ENCODE peak calls at places on chromosomes 16 and 17, in four cellular contexts. H is gastrocnemius medialis, Q is stomach, G is lower lobe of right lung. L is an unnamed sample.

GRCh38 chr16:21116148-21116693 is 34.4 kb downstream of the DNAH3 start:
- DNase-seq in H (no peak), Q (no peak), G (no peak), L (no peak)

GRCh38 chr16:48409839-48410610 is 24.8 kb upstream of the SIAH1 start:
- DNase-seq in H (no peak), Q (peak; percentile 53), G (peak; percentile 49), L (no peak)

GRCh38 chr16:85561248-85562101 is 51.6 kb upstream of the GSE1 start:
- DNase-seq in H (no peak), Q (no peak), G (no peak), L (no peak)

GRCh38 chr17:43784628-43785101 is 4.4 kb downstream of the CFAP97D1 start:
- DNase-seq in H (no peak), Q (no peak), G (no peak), L (no peak)

GRCh38 chr17:55710410-55710809 is 12.3 kb downstream of the TMEM100 start:
- DNase-seq in H (peak; percentile 60), Q (no peak), G (no peak), L (no peak)

GRCh38 chr16:4064950-4065352 is 51.3 kb downstream of the ADCY9 start:
- DNase-seq in H (no peak), Q (no peak), G (no peak), L (peak; percentile 9)

GRCh38 chr16:48561960-48562393 is 48.0 kb downstream of the N4BP1 start:
- DNase-seq in H (no peak), Q (no peak), G (no peak), L (no peak)

GRCh38 chr17:46141645-46142044 is 51.6 kb downstream of the KANSL1 start:
- DNase-seq in H (no peak), Q (no peak), G (no peak), L (no peak)

GRCh38 chr17:19996502-19996901 is 12.7 kb upstream of the SPECC1 start:
- DNase-seq in H (no peak), Q (no peak), G (no peak), L (no peak)

DNA sequence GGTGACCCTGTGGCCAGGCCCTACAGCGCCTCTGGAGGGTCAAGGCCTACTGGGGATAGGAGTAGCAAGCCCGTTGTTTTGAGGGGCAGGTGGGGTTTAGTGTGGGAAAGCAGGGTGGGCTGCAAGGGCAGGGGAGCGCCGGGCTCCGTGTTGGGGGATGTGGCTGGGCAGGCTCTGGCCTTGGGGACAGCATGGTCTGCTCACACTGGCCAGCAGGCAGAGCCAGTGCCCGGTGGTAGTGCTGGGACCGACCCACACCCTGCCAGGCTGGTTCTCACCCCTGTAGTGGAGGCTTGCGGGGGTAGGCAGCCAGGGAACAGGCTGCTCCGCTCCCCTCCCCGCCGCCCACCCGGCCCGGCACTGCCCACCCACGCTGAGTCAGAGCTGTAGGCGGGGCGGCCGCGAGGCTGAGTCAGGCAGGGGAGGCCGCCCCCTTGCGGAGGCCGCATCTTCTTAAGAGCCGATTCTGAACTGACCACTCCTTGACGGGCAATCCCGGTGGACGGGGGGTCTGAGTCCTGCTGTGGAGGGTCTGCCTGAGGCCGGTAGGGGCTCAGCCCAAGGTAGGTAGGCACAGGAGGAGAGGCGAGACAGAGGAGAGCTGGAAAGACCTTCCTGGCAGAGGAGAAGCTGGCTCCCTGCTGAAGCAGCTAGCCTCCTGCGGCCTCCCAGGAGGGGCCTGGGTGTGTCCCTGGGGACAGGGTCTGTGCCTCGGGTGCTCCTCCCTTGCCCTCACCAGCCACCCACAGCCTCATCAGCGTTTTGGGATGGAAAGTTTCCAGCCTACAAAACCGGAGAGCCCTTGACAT is 62.4 kb downstream of the BAIAP2 start:
- DNase-seq in H (peak; percentile 24), Q (peak; percentile 74), G (peak; percentile 86), L (peak; percentile 60)
- H3K27ac ChIP-seq in H (no peak overlapping the region), Q (peak overlapping the region; percentile 40), G (peak overlapping the region; percentile 65), L (no peak overlapping the region)

DNA sequence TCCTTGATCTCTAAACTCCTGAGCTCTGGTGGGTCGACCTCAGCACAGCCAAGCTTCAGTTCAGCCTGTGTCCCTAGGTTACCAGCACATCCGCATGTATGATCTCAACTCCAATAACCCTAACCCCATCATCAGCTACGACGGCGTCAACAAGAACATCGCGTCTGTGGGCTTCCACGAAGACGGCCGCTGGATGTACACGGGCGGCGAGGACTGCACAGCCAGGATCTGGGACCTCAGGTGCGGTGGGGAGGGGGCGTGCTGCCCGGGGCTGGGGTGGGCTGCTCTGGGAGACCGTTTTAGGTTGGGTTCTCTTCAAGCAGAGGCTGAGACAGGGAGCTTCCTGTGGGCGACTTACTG is 1.1 kb downstream of the MLST8 start:
- DNase-seq in H (no peak), Q (no peak), G (peak; percentile 41), L (no peak)
- H3K4me3 ChIP-seq in H (peak overlapping the region; percentile 82), Q (peak overlapping the region; percentile 65), G (peak overlapping the region; percentile 86), L (peak overlapping the region; percentile 94)

GRCh38 chr17:54426287-54426886 is 474.3 kb upstream of the TOM1L1 start:
- DNase-seq in H (no peak), Q (no peak), G (no peak), L (no peak)
- TF ChIP-seq CTCF in H (no peak), Q (no peak), G (peak; percentile 28), L (no peak)

GRCh38 chr16:66988197-66988788 is at the start of gene CES4A:
- DNase-seq in H (peak; percentile 74), Q (no peak), G (no peak), L (no peak)
- H3K27ac ChIP-seq in H (peak within 1 kb of the TSS; percentile 61), Q (no peak within 1 kb of the TSS), G (no peak within 1 kb of the TSS), L (no peak within 1 kb of the TSS)

DNA sequence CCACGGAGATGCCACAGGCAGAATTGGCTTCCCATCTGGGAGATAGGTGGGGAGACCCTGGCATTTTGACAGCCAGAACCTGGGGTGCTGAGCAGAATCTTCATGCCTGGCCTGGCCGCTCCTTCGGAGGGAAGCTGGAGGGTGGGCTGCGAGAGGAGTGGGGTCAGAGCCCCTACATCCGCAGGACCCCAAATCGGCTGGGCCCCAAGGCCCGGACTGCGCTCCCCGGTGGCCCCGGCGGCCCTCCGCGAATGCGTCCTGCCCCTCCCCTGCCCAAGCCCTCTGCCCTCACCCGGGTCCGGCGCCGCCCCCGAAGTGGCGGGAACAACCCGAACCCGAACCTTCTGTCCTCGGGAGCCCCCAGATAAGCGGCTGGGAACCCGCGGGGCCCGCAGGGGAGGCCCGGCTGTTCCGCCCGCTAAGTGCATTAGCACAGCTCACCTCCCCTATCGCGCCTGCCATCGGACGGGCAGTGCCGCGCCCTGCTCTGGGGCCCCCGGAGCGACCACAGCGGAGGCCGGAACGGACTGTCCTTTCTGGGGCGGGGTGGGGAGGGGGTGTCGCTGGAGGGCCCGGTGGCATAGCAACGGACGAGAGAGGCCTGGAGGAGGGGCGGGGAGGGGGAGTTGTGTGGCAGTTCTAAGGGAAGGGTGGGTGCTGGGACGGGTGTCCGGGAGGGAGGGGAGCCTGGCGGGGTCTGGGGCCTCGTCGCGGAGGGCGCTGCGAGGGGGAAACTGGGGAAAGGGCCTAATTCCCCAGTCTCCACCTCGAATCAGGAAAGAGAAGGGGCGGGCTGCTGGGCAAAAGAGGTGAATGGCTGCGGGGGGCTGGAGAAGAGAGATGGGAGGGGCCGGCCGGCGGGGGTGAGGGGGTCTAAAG is 752 bp upstream of the PNMT start:
- DNase-seq in H (no peak), Q (peak; percentile 57), G (no peak), L (no peak)
- H3K4me3 ChIP-seq in H (peak overlapping the region; percentile 62), Q (peak overlapping the region; percentile 55), G (peak overlapping the region; percentile 54), L (peak overlapping the region; percentile 50)

GRCh38 chr17:80270836-80271235 is 10.2 kb downstream of the RNF213 start:
- DNase-seq in H (no peak), Q (no peak), G (no peak), L (no peak)

GRCh38 chr17:80274871-80275449 is 14.3 kb downstream of the RNF213 start:
- DNase-seq in H (no peak), Q (no peak), G (no peak), L (no peak)

GRCh38 chr17:80274317-80274716 is 13.7 kb downstream of the RNF213 start:
- DNase-seq in H (no peak), Q (no peak), G (no peak), L (no peak)

GRCh38 chr17:80270104-80270503 is 9.5 kb downstream of the RNF213 start:
- DNase-seq in H (no peak), Q (no peak), G (no peak), L (no peak)

DNA sequence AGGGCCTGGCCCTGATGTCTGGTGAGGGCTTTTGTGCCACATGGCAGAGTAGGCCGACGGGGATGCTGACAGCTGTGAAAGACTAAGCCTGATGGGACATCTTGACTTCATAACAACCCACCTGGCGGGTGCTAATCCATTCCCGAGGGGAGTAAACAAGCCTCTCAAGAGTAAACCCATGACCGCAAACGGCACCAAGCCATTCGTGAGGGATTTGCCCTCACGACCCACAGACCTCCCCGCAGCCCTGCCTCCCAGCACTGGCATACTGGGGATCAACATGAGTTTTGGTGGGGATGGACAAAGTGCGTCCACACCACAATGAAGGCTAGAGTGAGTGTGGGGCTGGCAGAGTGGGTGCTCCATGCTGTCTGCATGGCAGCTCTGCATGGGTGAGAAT is 11.7 kb downstream of the RNF213 start:
- DNase-seq in H (no peak), Q (no peak), G (no peak), L (no peak)
- TF ChIP-seq CTCF in H (no peak), Q (no peak), G (no peak), L (no peak)

GRCh38 chr17:31739300-31739699 is 119.7 kb downstream of the COPRS start:
- DNase-seq in H (no peak), Q (no peak), G (no peak), L (no peak)
- H3K27ac ChIP-seq in H (no peak overlapping the region), Q (no peak overlapping the region), G (no peak overlapping the region), L (no peak overlapping the region)

GRCh38 chr17:75433223-75433622 is 23.2 kb upstream of the TMEM94 start:
- DNase-seq in H (no peak), Q (no peak), G (no peak), L (no peak)

GRCh38 chr17:75428775-75429469 is 23.4 kb upstream of the GRB2 start:
- DNase-seq in H (no peak), Q (no peak), G (no peak), L (no peak)

DNA sequence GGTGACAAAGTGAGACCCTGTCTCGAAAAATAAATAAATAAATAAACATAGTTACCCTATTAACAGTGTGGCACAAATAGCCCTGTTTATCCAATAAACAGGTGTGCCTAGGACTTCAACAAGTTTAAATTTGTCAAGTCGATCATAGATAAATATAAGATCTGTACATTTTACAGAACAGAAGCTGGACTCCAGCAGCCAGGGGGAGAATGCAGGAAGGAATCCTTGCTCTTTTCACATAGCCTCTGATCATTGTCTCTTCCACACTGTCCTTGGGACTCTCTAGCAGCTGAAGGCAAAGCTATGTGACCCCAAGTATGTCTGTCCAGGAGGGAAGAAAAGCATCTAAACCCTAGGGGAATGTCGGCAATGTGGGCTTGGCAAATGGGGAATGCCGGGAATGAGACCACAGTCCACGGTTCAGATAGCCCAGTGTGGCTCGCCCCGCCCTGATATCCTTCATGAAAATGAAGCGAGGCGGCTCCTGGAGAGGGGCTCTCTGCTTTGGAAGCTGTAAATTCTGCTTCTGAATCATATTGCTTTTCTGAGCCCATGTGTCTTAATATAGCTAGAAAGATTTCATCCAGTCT is 24.8 kb upstream of the GRB2 start:
- DNase-seq in H (no peak), Q (no peak), G (no peak), L (no peak)
- H3K4me3 ChIP-seq in H (no peak overlapping the region), Q (no peak overlapping the region), G (no peak overlapping the region), L (no peak overlapping the region)

GRCh38 chr16:56311208-56312027 is 113.9 kb downstream of the AMFR start:
- DNase-seq in H (no peak), Q (no peak), G (no peak), L (no peak)
- TF ChIP-seq CTCF in H (no peak), Q (no peak), G (no peak), L (no peak)

L was measured in CD8-positive, alpha-beta T cell.